ENCODE peak calls at places on chromosomes 5 and 9, in five cellular contexts. Z is heart right ventricle; W is lower lobe of right lung; Q is DND-41; H is CD8-positive, alpha-beta T cell. V is an unnamed sample.
A peak's percentile ranks its signal among the peaks of the same experiment; 100 is the strongest.

GRCh38 chr9:129900263-129901041 is 65.2 kb downstream of the USP20 start:
- ATAC-seq in Z (no peak), W (no peak), Q (no peak), H (no peak), V (no peak)

GRCh38 chr5:149118463-149118862 is 22.8 kb upstream of the ABLIM3 start:
- ATAC-seq in Z (no peak), W (no peak), Q (no peak), H (no peak), V (no peak)

GRCh38 chr5:68260455-68260854 is 44.9 kb downstream of the PIK3R1 start:
- ATAC-seq in Z (no peak), W (no peak), Q (no peak), H (no peak), V (no peak)

GRCh38 chr5:126358525-126358924 is 64.7 kb upstream of the GRAMD2B start:
- ATAC-seq in Z (no peak), W (no peak), Q (no peak), H (no peak), V (no peak)

GRCh38 chr9:104009853-104010252 is 84.3 kb upstream of the SMC2 start:
- ATAC-seq in Z (no peak), W (no peak), Q (no peak), H (no peak), V (no peak)

GRCh38 chr9:18610956-18611355 is 137.0 kb downstream of the ADAMTSL1 start:
- ATAC-seq in Z (no peak), W (no peak), Q (no peak), H (no peak), V (no peak)

GRCh38 chr5:165876538-165876937 is 2371.1 kb downstream of the MAT2B start:
- ATAC-seq in Z (no peak), W (no peak), Q (no peak), H (no peak), V (no peak)

GRCh38 chr9:792331-793260 is 48.9 kb upstream of the DMRT1 start:
- ATAC-seq in Z (no peak), W (peak; percentile 90), Q (no peak), H (no peak), V (no peak)

GRCh38 chr5:81235287-81236072 is 2.4 kb downstream of the CKMT2 start:
- ATAC-seq in Z (peak; percentile 31), W (no peak), Q (no peak), H (no peak), V (no peak)

GRCh38 chr9:89189215-89189614 is 10.6 kb upstream of the SHC3 start:
- ATAC-seq in Z (no peak), W (peak; percentile 26), Q (no peak), H (no peak), V (no peak)

GRCh38 chr9:97858393-97858713 is 5.3 kb downstream of the FOXE1 start:
- ATAC-seq in Z (no peak), W (no peak), Q (no peak), H (no peak), V (no peak)

GRCh38 chr5:41835625-41836024 is 34.6 kb downstream of the OXCT1 start:
- ATAC-seq in Z (peak; percentile 84), W (no peak), Q (no peak), H (no peak), V (peak; percentile 78)

GRCh38 chr5:103360475-103360874 is 101.9 kb downstream of the MACIR start:
- ATAC-seq in Z (no peak), W (no peak), Q (no peak), H (no peak), V (no peak)

GRCh38 chr9:72390896-72391295 is 25.9 kb upstream of the ZFAND5 start:
- ATAC-seq in Z (no peak), W (no peak), Q (no peak), H (no peak), V (no peak)

GRCh38 chr5:76952795-76953536 is at the start of gene CRHBP:
- ATAC-seq in Z (no peak), W (peak; percentile 32), Q (no peak), H (no peak), V (no peak)

GRCh38 chr5:66178799-66179198 is 34.7 kb downstream of the SREK1 start:
- ATAC-seq in Z (no peak), W (no peak), Q (no peak), H (no peak), V (no peak)

DNA sequence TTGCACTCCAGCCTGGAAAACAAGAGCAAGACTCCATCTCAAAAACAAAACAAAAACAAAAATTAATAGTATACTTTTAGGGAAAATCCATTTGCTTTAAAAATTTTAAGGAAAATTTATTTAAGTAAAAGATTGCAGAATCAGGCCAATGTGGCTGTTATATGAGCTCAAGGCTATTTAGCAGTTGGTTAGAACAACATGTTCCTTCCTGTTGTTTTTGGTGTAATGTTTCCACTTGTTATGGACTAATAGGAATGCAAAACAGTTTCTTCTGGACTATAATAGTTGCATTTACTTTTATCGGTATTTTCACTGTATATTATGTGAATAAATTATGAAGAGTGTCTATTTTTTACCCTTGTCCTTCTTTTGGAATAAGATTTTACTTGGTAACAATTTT is 3.0 kb upstream of the CDC42SE2 start:
- ATAC-seq in Z (no peak), W (no peak), Q (no peak), H (no peak), V (no peak)
- H3K4me1 ChIP-seq in Z (peaks cover 18% of the 10 kb centered on the region), W (peaks cover 16% of the 10 kb centered on the region), Q (peaks cover 28% of the 10 kb centered on the region), H (peaks cover 57% of the 10 kb centered on the region), V (no peaks in the 10 kb centered on the region)

GRCh38 chr5:141439411-141440141 is 9.3 kb downstream of the PCDHGA12 start:
- ATAC-seq in Z (no peak), W (no peak), Q (no peak), H (no peak), V (no peak)

GRCh38 chr5:141437208-141437607 is 6.9 kb downstream of the PCDHGA12 start:
- ATAC-seq in Z (no peak), W (no peak), Q (no peak), H (no peak), V (no peak)

DNA sequence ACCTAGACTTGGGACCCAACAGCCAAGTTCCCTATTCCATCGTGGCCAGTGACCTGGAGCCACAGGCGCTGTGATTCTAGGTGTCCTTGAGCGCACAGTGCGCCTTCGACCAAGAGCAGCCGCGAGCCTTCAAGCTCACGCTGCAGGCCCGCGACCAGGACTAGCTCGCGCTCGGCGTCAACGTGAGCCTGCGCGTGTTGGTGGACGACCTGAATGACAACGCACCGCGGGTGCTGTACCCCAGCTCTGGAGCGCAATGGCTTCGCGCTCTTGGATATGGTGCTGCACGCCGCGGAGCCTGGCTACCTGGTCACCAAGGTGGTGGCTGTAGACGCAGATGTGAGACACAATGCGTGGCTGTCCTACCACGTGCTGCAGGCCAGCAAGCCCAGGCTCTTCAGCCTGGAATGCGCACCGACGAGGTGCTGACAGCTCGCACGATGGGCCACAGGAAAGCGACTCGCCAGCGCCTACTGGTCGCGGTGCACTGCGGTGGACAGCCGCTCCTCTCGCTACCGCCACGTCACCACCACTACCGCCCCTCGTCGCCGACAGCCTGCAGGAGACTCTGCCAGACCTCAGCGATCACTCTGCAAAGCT is 11.4 kb downstream of the PCDHGA12 start:
- ATAC-seq in Z (peak; percentile 69), W (no peak), Q (no peak), H (no peak), V (no peak)
- H3K9me3 ChIP-seq in Z (peaks cover 12% of the 10 kb centered on the region), W (peaks cover 31% of the 10 kb centered on the region), Q (no peaks in the 10 kb centered on the region), H (no peaks in the 10 kb centered on the region), V (peaks cover 90% of the 10 kb centered on the region)

GRCh38 chr9:127976498-127976897 is 4.3 kb downstream of the EEIG1 start:
- ATAC-seq in Z (no peak), W (peak; percentile 50), Q (no peak), H (peak; percentile 9), V (no peak)

GRCh38 chr9:127976943-127977871 is 3.6 kb downstream of the EEIG1 start:
- ATAC-seq in Z (no peak), W (no peak), Q (no peak), H (no peak), V (no peak)

GRCh38 chr9:127974769-127975261 is 6.0 kb downstream of the EEIG1 start:
- ATAC-seq in Z (no peak), W (no peak), Q (no peak), H (no peak), V (peak; percentile 76)

GRCh38 chr9:127974002-127974768 is 6.6 kb downstream of the EEIG1 start:
- ATAC-seq in Z (no peak), W (no peak), Q (no peak), H (no peak), V (no peak)

GRCh38 chr9:127975376-127976315 is 5.1 kb downstream of the EEIG1 start:
- ATAC-seq in Z (no peak), W (no peak), Q (no peak), H (no peak), V (no peak)
- H3K4me1 ChIP-seq in Z (peaks cover 96% of the 10 kb centered on the region), W (peaks cover 95% of the 10 kb centered on the region), Q (peaks cover 41% of the 10 kb centered on the region), H (peaks cover 54% of the 10 kb centered on the region), V (peaks cover 95% of the 10 kb centered on the region)

DNA sequence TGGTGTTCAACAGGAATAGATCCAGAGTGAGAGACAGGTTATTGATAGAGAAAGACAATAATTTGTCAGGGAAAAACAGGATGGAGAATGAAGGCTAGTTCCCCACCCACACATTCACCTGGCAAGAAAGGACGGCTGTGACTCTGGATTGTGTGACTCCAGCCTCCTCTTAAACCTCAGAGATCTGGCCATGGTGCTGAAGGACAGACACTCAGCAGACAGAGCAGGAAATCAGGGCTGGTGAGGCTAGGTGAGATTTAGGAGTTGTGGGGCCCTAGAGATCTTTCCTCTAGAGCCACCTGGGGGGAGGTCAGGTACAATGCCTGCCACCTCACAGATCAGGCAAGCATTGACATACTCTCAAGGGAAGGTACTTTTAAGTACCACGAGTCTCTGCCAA is 15.2 kb downstream of the OR1B1 start:
- ATAC-seq in Z (no peak), W (no peak), Q (peak; percentile 49), H (no peak), V (no peak)
- H3K9me3 ChIP-seq in Z (peaks cover 8% of the 10 kb centered on the region), W (no peaks in the 10 kb centered on the region), Q (no peaks in the 10 kb centered on the region), H (peaks cover 4% of the 10 kb centered on the region), V (peaks cover 23% of the 10 kb centered on the region)